ENCODE peak calls at places on chromosomes 11 and 22, in nine cellular contexts. L, P, W, I, E, V, U, G and R are unnamed samples.
A peak's percentile ranks its signal among the peaks of the same experiment; 100 is the strongest.

GRCh38 chr11:107916671-107917241 is 11.5 kb upstream of the RAB39A start:
- DNase-seq in L (peak; percentile 46), P (no peak), W (no peak), I (no peak), E (peak; percentile 22), V (peak; percentile 81), U (peak; percentile 9), G (peak; percentile 56), R (peak; percentile 69)

GRCh38 chr11:117597083-117597482 is 199.9 kb downstream of the DSCAML1 start:
- DNase-seq in L (peak; percentile 78), P (peak; percentile 32), W (no peak), I (no peak), E (peak; percentile 41), V (peak; percentile 84), U (no peak), G (peak; percentile 74), R (no peak)

GRCh38 chr11:61777234-61778090 is 14.9 kb downstream of the TMEM258 start:
- DNase-seq in L (no peak), P (no peak), W (no peak), I (no peak), E (no peak), V (peak; percentile 83), U (no peak), G (no peak), R (no peak)

GRCh38 chr22:24093855-24094254 is 82.8 kb downstream of the CABIN1 start:
- DNase-seq in L (no peak), P (no peak), W (no peak), I (no peak), E (no peak), V (peak; percentile 12), U (no peak), G (no peak), R (no peak)

GRCh38 chr11:98531576-98531975 is 489.2 kb upstream of the CNTN5 start:
- DNase-seq in L (no peak), P (no peak), W (no peak), I (no peak), E (peak; percentile 4), V (no peak), U (no peak), G (no peak), R (no peak)

GRCh38 chr22:36546932-36547331 is 18.0 kb upstream of the EIF3D start:
- DNase-seq in L (peak; percentile 32), P (peak; percentile 92), W (no peak), I (no peak), E (peak; percentile 88), V (no peak), U (no peak), G (no peak), R (no peak)

GRCh38 chr11:3685923-3686322 is 14.7 kb upstream of the CHRNA10 start:
- DNase-seq in L (no peak), P (no peak), W (no peak), I (no peak), E (no peak), V (no peak), U (no peak), G (no peak), R (no peak)

GRCh38 chr11:128772814-128773213 is 78.9 kb downstream of the FLI1 start:
- DNase-seq in L (no peak), P (no peak), W (no peak), I (no peak), E (no peak), V (no peak), U (no peak), G (no peak), R (no peak)

DNA sequence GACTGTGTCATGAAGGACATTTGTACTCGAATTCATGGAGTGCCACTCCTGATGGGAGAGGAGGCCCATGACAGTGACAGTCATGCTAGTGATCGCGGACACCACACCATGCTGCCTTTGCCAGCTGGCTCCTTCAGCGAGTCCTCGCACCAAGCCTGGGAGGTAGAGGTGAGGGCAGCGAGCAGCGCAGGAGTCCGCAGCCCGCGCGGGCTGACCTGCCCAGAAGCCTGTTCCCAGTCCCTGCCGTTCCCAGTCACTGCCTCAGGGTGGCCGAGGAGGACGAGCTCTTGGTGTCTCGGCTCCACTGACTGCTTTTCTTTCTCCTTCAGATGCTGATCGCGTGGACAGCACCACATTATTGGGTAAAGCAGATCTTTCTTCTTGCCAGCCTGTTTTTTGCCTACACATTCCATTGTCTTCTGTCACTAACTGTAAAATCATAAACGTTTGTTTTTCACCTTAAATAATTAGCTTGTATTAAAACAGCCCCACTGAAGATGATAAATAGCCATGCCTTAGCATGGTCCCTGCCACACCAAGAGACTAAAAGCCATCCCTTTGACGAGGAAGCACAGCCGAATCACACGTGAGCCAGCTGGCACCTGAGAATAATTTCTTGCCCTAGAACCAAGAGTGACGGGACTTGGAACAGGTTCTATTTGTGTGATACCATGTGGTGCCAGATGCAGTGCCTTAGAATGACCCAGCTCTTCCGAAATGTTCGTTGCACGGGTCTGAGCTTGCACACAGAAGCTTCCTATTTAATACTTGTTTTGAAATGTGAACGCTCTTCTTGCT is 25.5 kb downstream of the FAM118A start:
- DNase-seq in L (no peak), P (no peak), W (no peak), I (no peak), E (no peak), V (peak; percentile 61), U (no peak), G (peak; percentile 19), R (peak; percentile 42)
- TF ChIP-seq CTCF in L (no peak), P (no peak), W (no peak), I (no peak), E (no peak), V (no peak), U (peak; percentile 6), G (peak; percentile 8), R (peak; percentile 22)

GRCh38 chr11:18720086-18720810 is 5.7 kb downstream of the IGSF22 start:
- DNase-seq in L (peak; percentile 64), P (peak; percentile 25), W (no peak), I (no peak), E (no peak), V (no peak), U (no peak), G (no peak), R (no peak)

GRCh38 chr11:18720811-18721575 is 5.0 kb downstream of the IGSF22 start:
- DNase-seq in L (peak; percentile 90), P (peak; percentile 43), W (peak; percentile 62), I (peak; percentile 72), E (peak; percentile 43), V (peak; percentile 96), U (peak; percentile 32), G (peak; percentile 69), R (peak; percentile 92)

GRCh38 chr11:18721576-18722292 is 4.3 kb downstream of the IGSF22 start:
- DNase-seq in L (peak; percentile 61), P (peak; percentile 34), W (peak; percentile 52), I (no peak), E (peak; percentile 52), V (peak; percentile 70), U (peak; percentile 27), G (peak; percentile 58), R (peak; percentile 62)

GRCh38 chr11:18723991-18724390 is 2.0 kb downstream of the IGSF22 start:
- DNase-seq in L (no peak), P (no peak), W (no peak), I (no peak), E (no peak), V (no peak), U (no peak), G (no peak), R (no peak)

DNA sequence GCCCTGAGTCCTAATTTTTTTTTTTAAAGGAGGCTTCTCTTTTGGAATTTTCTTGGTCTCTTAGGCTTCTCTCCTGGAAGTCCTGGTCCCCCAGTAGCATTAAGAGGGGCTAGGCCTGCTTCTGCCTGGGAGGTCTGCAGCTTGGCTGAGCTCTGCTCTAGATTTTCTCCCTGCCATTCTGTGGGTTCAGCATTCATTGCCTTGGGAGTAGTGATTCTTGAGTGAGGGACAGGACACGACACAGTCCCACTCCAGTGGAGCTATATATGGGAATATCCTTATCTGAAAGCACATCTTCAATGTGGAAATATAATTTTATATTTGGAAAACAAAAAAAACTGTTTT is 3.7 kb downstream of the IGSF22 start:
- DNase-seq in L (no peak), P (no peak), W (no peak), I (no peak), E (no peak), V (no peak), U (no peak), G (no peak), R (no peak)
- TF ChIP-seq CTCF in L (no peak), P (no peak), W (no peak), I (no peak), E (no peak), V (no peak), U (no peak), G (no peak), R (peak; percentile 28)

GRCh38 chr11:19953342-19953741 is 206.9 kb downstream of the DBX1 start:
- DNase-seq in L (peak; percentile 35), P (peak; percentile 81), W (no peak), I (no peak), E (peak; percentile 85), V (peak; percentile 70), U (no peak), G (peak; percentile 30), R (no peak)

GRCh38 chr11:19954899-19955298 is 205.4 kb downstream of the DBX1 start:
- DNase-seq in L (peak; percentile 35), P (no peak), W (no peak), I (no peak), E (peak; percentile 63), V (no peak), U (no peak), G (no peak), R (no peak)

GRCh38 chr11:19953909-19954308 is 206.4 kb downstream of the DBX1 start:
- DNase-seq in L (peak; percentile 71), P (peak; percentile 91), W (no peak), I (no peak), E (peak; percentile 87), V (no peak), U (no peak), G (peak; percentile 19), R (no peak)

GRCh38 chr11:19952101-19952605 is 208.1 kb downstream of the DBX1 start:
- DNase-seq in L (peak; percentile 32), P (no peak), W (no peak), I (no peak), E (no peak), V (no peak), U (no peak), G (no peak), R (no peak)

DNA sequence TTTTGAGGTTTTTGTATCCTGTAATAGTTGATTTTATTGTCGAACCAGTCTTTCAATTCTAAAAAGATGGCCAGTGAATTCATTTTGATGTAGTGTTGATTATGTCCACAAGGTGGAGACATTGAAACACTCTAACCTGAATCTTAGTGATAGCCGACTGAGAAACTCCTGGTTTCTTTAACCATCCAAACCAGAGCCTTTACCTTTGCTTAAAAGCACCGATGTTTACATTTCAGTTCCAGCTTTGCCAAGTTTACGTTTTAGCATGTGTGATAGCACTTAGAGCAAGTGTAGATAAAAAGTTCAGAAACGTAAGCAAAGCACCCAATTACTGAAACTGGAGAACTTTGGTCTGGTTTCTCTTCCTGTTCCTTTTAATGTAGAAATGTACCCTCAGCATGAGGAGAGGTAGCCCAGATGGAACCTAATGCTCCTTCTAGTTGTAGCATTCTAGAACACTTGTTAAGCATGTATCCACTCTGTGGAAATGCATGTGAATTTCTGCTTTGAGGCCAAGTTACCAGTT is 208.7 kb downstream of the DBX1 start:
- DNase-seq in L (peak; percentile 81), P (peak; percentile 70), W (peak; percentile 38), I (no peak), E (peak; percentile 72), V (no peak), U (no peak), G (peak; percentile 27), R (no peak)
- TF ChIP-seq CTCF in L (peak; percentile 70), P (peak; percentile 73), W (peak; percentile 49), I (peak; percentile 49), E (peak; percentile 54), V (peak; percentile 36), U (peak; percentile 45), G (peak; percentile 86), R (peak; percentile 85)

GRCh38 chr11:17012712-17013547 is 1.3 kb downstream of the PLEKHA7 start:
- DNase-seq in L (peak; percentile 71), P (peak; percentile 52), W (no peak), I (no peak), E (peak; percentile 96), V (peak; percentile 66), U (no peak), G (peak; percentile 52), R (peak; percentile 38)

GRCh38 chr11:17013548-17014320 is 480 bp downstream of the PLEKHA7 start:
- DNase-seq in L (peak; percentile 67), P (no peak), W (no peak), I (no peak), E (no peak), V (peak; percentile 59), U (no peak), G (peak; percentile 33), R (peak; percentile 29)

GRCh38 chr11:17008099-17008498 is 6.1 kb downstream of the PLEKHA7 start:
- DNase-seq in L (no peak), P (no peak), W (no peak), I (no peak), E (no peak), V (no peak), U (no peak), G (no peak), R (no peak)

GRCh38 chr11:17012179-17012578 is 2.0 kb downstream of the PLEKHA7 start:
- DNase-seq in L (no peak), P (no peak), W (no peak), I (no peak), E (no peak), V (no peak), U (no peak), G (no peak), R (no peak)

GRCh38 chr11:17010851-17011420 is 3.3 kb downstream of the PLEKHA7 start:
- DNase-seq in L (no peak), P (no peak), W (no peak), I (no peak), E (no peak), V (peak; percentile 26), U (no peak), G (no peak), R (no peak)
- TF ChIP-seq CTCF in L (no peak), P (no peak), W (no peak), I (no peak), E (no peak), V (no peak), U (no peak), G (no peak), R (no peak)